ENCODE peak calls at places on chromosomes 7 and 10, in six cellular contexts. H is AG20443, X is H54, E is iPS-NIHi11, L is anterior cingulate cortex, U is NCI-H2029 treated with DMSO at 0.1 percent for 48 hours. M is an unnamed sample.

GRCh38 chr7:97215556-97215955 is 98.1 kb downstream of the SDHAF3 start:
- DNase-seq in U (no peak), X (no peak), L (no peak), E (peak), H (no peak), M (no peak)

GRCh38 chr7:118289476-118289875 is 65.0 kb downstream of the ANKRD7 start:
- DNase-seq in E (no peak), X (no peak), H (no peak), L (no peak), U (no peak), M (no peak)

GRCh38 chr10:122117475-122117874 is 128.5 kb downstream of the TACC2 start:
- DNase-seq in H (no peak), U (no peak), X (no peak), E (no peak), L (no peak), M (no peak)

GRCh38 chr10:123743441-123744225 is 77.5 kb downstream of the GPR26 start:
- DNase-seq in L (no peak), U (no peak), E (no peak), X (no peak), H (peak), M (no peak)

GRCh38 chr10:103820101-103821062 is 35.0 kb downstream of the SH3PXD2A start:
- DNase-seq in E (peak), U (no peak), H (peak), L (no peak), X (no peak), M (no peak)

GRCh38 chr7:42940985-42941847 is 9.0 kb downstream of the MRPL32 start:
- DNase-seq in X (peak), L (peak), H (peak), U (peak), E (peak), M (peak)

GRCh38 chr7:91083855-91084644 is 180.2 kb upstream of the FZD1 start:
- DNase-seq in U (peak), X (no peak), H (peak), E (no peak), L (no peak), M (no peak)

GRCh38 chr7:66348531-66348930 is 143.4 kb downstream of the TPST1 start:
- DNase-seq in L (no peak), H (no peak), E (no peak), U (no peak), X (no peak), M (peak)